ENCODE peak calls at places on chromosome 12, in ten cellular contexts. B is IMR-90, R is A549, E is ovary, H is transverse colon, T is testis, A is stomach, N is suprapubic skin, C is body of pancreas, O is upper lobe of left lung. V is an unnamed sample.
A peak's percentile ranks its signal among the peaks of the same experiment; 100 is the strongest.

GRCh38 chr12:123966596-123966995 is 6.0 kb downstream of the CCDC92 start:
- DNase-seq in B (peak; percentile 80), R (no peak), E (no peak), H (no peak), T (no peak), A (no peak), N (no peak), C (no peak), O (no peak), V (no peak)

GRCh38 chr12:29314421-29314820 is 66.6 kb downstream of the ERGIC2 start:
- DNase-seq in B (no peak), R (no peak), E (no peak), H (no peak), T (peak; percentile 37), A (no peak), N (no peak), C (no peak), O (no peak), V (no peak)

GRCh38 chr12:26488339-26488738 is 293.0 kb downstream of the SSPN start:
- DNase-seq in B (no peak), R (no peak), E (no peak), H (no peak), T (no peak), A (no peak), N (no peak), C (no peak), O (no peak), V (no peak)

GRCh38 chr12:123946152-123946515 is 26.5 kb downstream of the CCDC92 start:
- DNase-seq in B (no peak), R (no peak), E (no peak), H (no peak), T (no peak), A (no peak), N (peak; percentile 57), C (no peak), O (peak; percentile 40), V (no peak)

GRCh38 chr12:19398376-19399363 is 40.6 kb upstream of the AEBP2 start:
- DNase-seq in B (no peak), R (no peak), E (no peak), H (no peak), T (no peak), A (no peak), N (peak; percentile 20), C (no peak), O (no peak), V (peak; percentile 13)

GRCh38 chr12:56358836-56359532 is 923 bp downstream of the STAT2 start:
- DNase-seq in B (peak; percentile 87), R (no peak), E (no peak), H (peak; percentile 24), T (no peak), A (no peak), N (no peak), C (no peak), O (no peak), V (peak; percentile 68)

GRCh38 chr12:57896437-57897201 is 44.7 kb upstream of the ATP23 start:
- DNase-seq in B (peak; percentile 64), R (peak; percentile 62), E (peak; percentile 90), H (peak; percentile 79), T (peak; percentile 81), A (peak; percentile 61), N (peak; percentile 91), C (peak; percentile 77), O (peak; percentile 82), V (peak; percentile 76)

GRCh38 chr12:3810016-3810370 is 57.1 kb upstream of the CRACR2A start:
- DNase-seq in B (no peak), R (no peak), E (no peak), H (no peak), T (no peak), A (no peak), N (no peak), C (no peak), O (no peak), V (no peak)

DNA sequence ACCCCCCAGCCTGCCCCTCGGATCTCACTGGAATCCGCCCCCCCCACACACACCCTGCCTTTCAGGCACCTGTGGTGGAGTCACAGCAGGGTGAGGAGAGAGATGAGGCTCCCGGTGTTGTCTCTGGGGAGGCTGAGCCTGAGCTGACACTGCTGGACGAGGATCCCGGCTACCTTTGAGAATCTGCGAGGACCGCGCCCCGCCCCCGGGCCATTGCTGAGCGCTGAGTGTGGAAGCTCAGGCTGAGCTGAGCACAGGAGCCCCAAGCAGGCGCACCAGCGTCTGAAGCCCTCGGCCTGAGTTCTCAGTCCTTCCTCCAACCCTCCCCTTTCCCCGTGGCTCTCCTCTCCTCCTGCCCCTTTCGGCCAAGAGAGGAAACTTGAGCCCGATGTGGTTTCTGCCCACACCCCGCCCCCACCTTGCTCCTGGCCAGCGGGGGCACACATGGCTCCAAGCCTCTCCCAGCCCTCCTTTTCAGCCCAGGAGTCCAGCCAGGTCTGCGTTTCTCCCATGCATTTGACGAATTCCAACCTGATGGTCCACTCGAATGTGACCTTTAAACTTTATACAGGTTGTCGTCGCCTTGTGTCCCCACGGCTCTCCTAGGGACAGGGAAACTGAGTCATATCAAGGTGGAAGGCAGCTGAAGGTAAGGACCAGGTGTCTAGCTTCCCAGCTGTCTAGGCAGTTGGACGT is at the start of gene NFE2:
- DNase-seq in B (peak; percentile 77), R (peak; percentile 63), E (no peak), H (peak; percentile 54), T (peak; percentile 45), A (peak; percentile 66), N (peak; percentile 84), C (peak; percentile 74), O (peak; percentile 84), V (peak; percentile 68)
- TF ChIP-seq POLR2A in B (no peak), R (no peak), E (no peak), H (no peak), T (no peak), A (no peak), N (no peak), C (no peak), O (peak; percentile 58), V (no peak)

GRCh38 chr12:109832534-109833306 is 478 bp downstream of the TRPV4 start:
- DNase-seq in B (no peak), R (no peak), E (no peak), H (no peak), T (no peak), A (no peak), N (no peak), C (peak; percentile 11), O (no peak), V (no peak)

GRCh38 chr12:109835827-109836226 is 2.6 kb upstream of the TRPV4 start:
- DNase-seq in B (no peak), R (no peak), E (no peak), H (no peak), T (no peak), A (no peak), N (no peak), C (no peak), O (no peak), V (no peak)

GRCh38 chr12:109831929-109832328 is 1.3 kb downstream of the TRPV4 start:
- DNase-seq in B (no peak), R (no peak), E (no peak), H (no peak), T (no peak), A (no peak), N (no peak), C (no peak), O (no peak), V (no peak)

GRCh38 chr12:109831365-109831764 is 1.8 kb downstream of the TRPV4 start:
- DNase-seq in B (no peak), R (no peak), E (no peak), H (no peak), T (no peak), A (no peak), N (no peak), C (no peak), O (no peak), V (no peak)

DNA sequence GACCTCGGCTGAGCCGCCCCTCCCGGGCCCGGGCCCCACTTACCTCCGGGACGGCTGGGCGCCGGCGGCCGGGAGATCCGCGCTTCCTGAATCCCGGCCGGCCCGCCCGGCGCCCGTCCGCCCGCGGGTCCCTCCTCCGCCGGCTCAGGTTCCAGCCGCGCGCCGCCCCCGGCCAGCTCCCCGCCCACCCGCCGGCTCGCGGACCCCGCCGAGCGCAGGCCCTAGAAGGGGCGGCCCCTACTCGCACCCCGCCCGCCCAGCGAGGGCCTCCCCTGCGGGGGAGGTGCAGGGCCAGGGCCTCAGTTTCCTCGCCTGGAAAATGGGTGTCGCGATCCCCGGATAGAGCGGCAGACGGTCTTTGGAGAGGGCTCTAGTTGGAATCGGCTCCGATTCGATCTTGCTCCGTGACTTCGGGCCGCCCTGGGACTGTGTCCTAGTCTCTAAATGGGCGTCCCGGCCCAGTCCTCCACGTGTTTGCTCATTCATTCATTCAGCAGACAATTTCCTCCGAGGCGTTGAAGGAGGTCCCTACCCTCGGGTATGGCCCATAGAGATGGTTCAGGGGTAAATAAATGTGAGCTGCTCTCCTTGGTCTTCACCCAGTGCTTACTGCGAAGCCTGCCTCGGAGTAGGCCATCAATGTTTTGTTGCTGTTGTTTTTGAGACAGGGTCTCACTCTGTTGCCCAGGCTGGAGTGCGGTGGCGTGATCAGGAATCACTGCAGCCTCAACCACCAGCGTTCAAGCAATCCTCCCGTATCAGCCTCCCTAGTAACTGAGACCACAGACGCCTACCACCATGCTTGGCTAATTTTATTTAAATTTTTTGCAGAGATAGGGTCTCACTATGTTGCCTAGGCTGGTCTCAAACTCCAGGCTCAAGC is at the start of gene TRPV4:
- DNase-seq in B (peak; percentile 23), R (no peak), E (no peak), H (no peak), T (no peak), A (peak; percentile 30), N (no peak), C (peak; percentile 57), O (no peak), V (no peak)
- TF ChIP-seq POLR2A in B (no peak), R (no peak), E (no peak), H (no peak), T (no peak), A (no peak), N (no peak), C (no peak), O (no peak), V (no peak)

GRCh38 chr12:113187588-113187987 is 2.1 kb downstream of the RITA1 start:
- DNase-seq in B (no peak), R (no peak), E (no peak), H (no peak), T (no peak), A (no peak), N (no peak), C (no peak), O (no peak), V (no peak)

GRCh38 chr12:113191236-113191635 is 5.7 kb downstream of the RITA1 start:
- DNase-seq in B (no peak), R (no peak), E (no peak), H (no peak), T (no peak), A (no peak), N (no peak), C (no peak), O (no peak), V (no peak)

GRCh38 chr12:113189361-113189760 is 3.8 kb downstream of the RITA1 start:
- DNase-seq in B (no peak), R (no peak), E (no peak), H (no peak), T (no peak), A (no peak), N (no peak), C (no peak), O (peak; percentile 56), V (no peak)

GRCh38 chr12:113186666-113187325 is 1.3 kb downstream of the RITA1 start:
- DNase-seq in B (no peak), R (no peak), E (no peak), H (peak; percentile 32), T (no peak), A (no peak), N (no peak), C (no peak), O (no peak), V (peak; percentile 48)

DNA sequence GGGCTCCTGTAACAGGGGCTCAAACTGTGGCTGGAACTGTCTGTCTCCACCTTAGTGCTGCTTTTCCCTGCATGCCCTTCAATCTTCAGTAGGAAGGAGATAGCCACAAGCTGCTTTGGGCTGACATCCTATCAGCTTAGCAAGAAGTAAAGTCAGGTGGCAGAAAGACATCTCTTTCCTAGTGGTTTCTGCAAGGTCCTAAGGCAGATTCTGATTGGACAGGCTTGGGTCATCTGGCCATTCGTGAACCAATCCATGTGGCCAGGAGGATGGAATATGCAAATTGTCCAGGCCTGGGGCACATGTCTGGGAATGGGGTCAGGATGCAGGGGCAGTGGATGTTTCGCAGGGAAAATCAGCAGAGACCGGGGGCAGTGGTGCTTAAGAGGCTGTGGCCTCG is 5.2 kb downstream of the RITA1 start:
- DNase-seq in B (peak; percentile 45), R (peak; percentile 76), E (no peak), H (no peak), T (peak; percentile 46), A (no peak), N (no peak), C (no peak), O (no peak), V (no peak)
- TF ChIP-seq POLR2A in B (no peak), R (no peak), E (no peak), H (no peak), T (no peak), A (no peak), N (no peak), C (no peak), O (no peak), V (no peak)

GRCh38 chr12:91926810-91927209 is 218.8 kb downstream of the BTG1 start:
- DNase-seq in B (peak; percentile 90), R (peak; percentile 40), E (no peak), H (no peak), T (no peak), A (no peak), N (no peak), C (no peak), O (no peak), V (no peak)
- TF ChIP-seq POLR2A in B (no peak), R (no peak), E (no peak), H (no peak), T (no peak), A (no peak), N (no peak), C (no peak), O (no peak), V (no peak)